ENCODE peak calls at places on chromosomes 12 and 14, in six cellular contexts. D, T, K, Z, G and F are unnamed samples.

GRCh38 chr14:94665121-94665520 is 52.9 kb downstream of the SERPINA3 start:
- ATAC-seq in D (no peak), T (no peak), K (no peak), Z (no peak), G (no peak), F (no peak)

GRCh38 chr14:52044791-52045522 is 23.9 kb downstream of the NID2 start:
- ATAC-seq in D (no peak), T (no peak), K (no peak), Z (peak), G (no peak), F (peak)

GRCh38 chr14:81192594-81192993 is 28.2 kb downstream of the GTF2A1 start:
- ATAC-seq in D (no peak), T (no peak), K (no peak), Z (no peak), G (no peak), F (no peak)

GRCh38 chr12:121610239-121611149 is 15.8 kb upstream of the ORAI1 start:
- ATAC-seq in D (no peak), T (peak), K (peak), Z (peak), G (no peak), F (peak)

GRCh38 chr12:110816761-110817160 is 30.0 kb upstream of the CCDC63 start:
- ATAC-seq in D (no peak), T (no peak), K (no peak), Z (no peak), G (no peak), F (no peak)

GRCh38 chr12:123744836-123745235 is 17.3 kb upstream of the DNAH10 start:
- ATAC-seq in D (no peak), T (peak), K (peak), Z (peak), G (no peak), F (no peak)

GRCh38 chr12:131971226-131971625 is 21.5 kb downstream of the EP400 start:
- ATAC-seq in D (no peak), T (no peak), K (no peak), Z (peak), G (no peak), F (no peak)

GRCh38 chr12:112359290-112359689 is 22.9 kb downstream of the HECTD4 start:
- ATAC-seq in D (no peak), T (no peak), K (no peak), Z (no peak), G (no peak), F (no peak)

GRCh38 chr12:57250541-57250940 is 446 bp downstream of the STAC3 start:
- ATAC-seq in D (no peak), T (no peak), K (no peak), Z (no peak), G (no peak), F (no peak)

GRCh38 chr14:88300817-88301216 is 22.3 kb downstream of the KCNK10 start:
- ATAC-seq in D (no peak), T (no peak), K (peak), Z (no peak), G (no peak), F (no peak)

GRCh38 chr12:132824053-132824452 is 4.6 kb downstream of the GOLGA3 start:
- ATAC-seq in D (no peak), T (no peak), K (no peak), Z (no peak), G (no peak), F (no peak)

GRCh38 chr12:77494306-77494705 is 336.4 kb upstream of the NAV3 start:
- ATAC-seq in D (no peak), T (no peak), K (no peak), Z (no peak), G (no peak), F (no peak)

GRCh38 chr12:68480526-68480925 is 130.2 kb upstream of the RAP1B start:
- ATAC-seq in D (peak), T (no peak), K (no peak), Z (no peak), G (no peak), F (no peak)

GRCh38 chr12:76883151-76883550 is 4.3 kb upstream of the CSRP2 start:
- ATAC-seq in D (no peak), T (peak), K (no peak), Z (no peak), G (no peak), F (no peak)

GRCh38 chr12:3493225-3494049 is 2.4 kb downstream of the PRMT8 start:
- ATAC-seq in D (no peak), T (no peak), K (no peak), Z (no peak), G (no peak), F (no peak)

GRCh38 chr12:6461401-6462233 is 8.9 kb downstream of the VAMP1 start:
- ATAC-seq in D (peak), T (no peak), K (no peak), Z (no peak), G (peak), F (peak)

GRCh38 chr14:69527635-69528034 is 43.1 kb downstream of the PLEKHD1 start:
- ATAC-seq in D (no peak), T (no peak), K (no peak), Z (no peak), G (no peak), F (no peak)

GRCh38 chr14:103259801-103260628 is 74.0 kb upstream of the EIF5 start:
- ATAC-seq in D (no peak), T (peak), K (peak), Z (peak), G (peak), F (peak)

GRCh38 chr12:42325326-42325775 is 543 bp downstream of the ZCRB1 start:
- ATAC-seq in D (no peak), T (no peak), K (no peak), Z (no peak), G (no peak), F (no peak)

GRCh38 chr12:67394600-67394999 is 125.4 kb downstream of the CAND1 start:
- ATAC-seq in D (no peak), T (peak), K (peak), Z (peak), G (peak), F (peak)

GRCh38 chr14:102907303-102907844 is 15.1 kb upstream of the AMN start:
- ATAC-seq in D (no peak), T (no peak), K (no peak), Z (no peak), G (no peak), F (no peak)

GRCh38 chr12:95131589-95132335 is 58.3 kb upstream of the NR2C1 start:
- ATAC-seq in D (no peak), T (no peak), K (no peak), Z (no peak), G (no peak), F (peak)

GRCh38 chr12:52836042-52836466 is 1.9 kb upstream of the KRT79 start:
- ATAC-seq in D (no peak), T (peak), K (no peak), Z (no peak), G (no peak), F (no peak)

GRCh38 chr12:47205532-47206449 is 126.0 kb upstream of the AMIGO2 start:
- ATAC-seq in D (no peak), T (peak), K (no peak), Z (no peak), G (no peak), F (no peak)

GRCh38 chr14:36773558-36773957 is 111.9 kb downstream of the PAX9 start:
- ATAC-seq in D (no peak), T (peak), K (no peak), Z (peak), G (no peak), F (no peak)

GRCh38 chr12:26226119-26226518 is 30.7 kb downstream of the SSPN start:
- ATAC-seq in D (no peak), T (no peak), K (no peak), Z (peak), G (no peak), F (no peak)

GRCh38 chr12:68591716-68592437 is 18.8 kb upstream of the RAP1B start:
- ATAC-seq in D (peak), T (no peak), K (no peak), Z (no peak), G (no peak), F (no peak)

GRCh38 chr14:86777950-86778602 is 1214.9 kb downstream of the GALC start:
- ATAC-seq in D (no peak), T (no peak), K (no peak), Z (no peak), G (no peak), F (no peak)

GRCh38 chr14:73700325-73700724 is 13.9 kb downstream of the PNMA1 start:
- ATAC-seq in D (peak), T (no peak), K (peak), Z (no peak), G (no peak), F (no peak)

GRCh38 chr12:57203201-57203600 is 13.4 kb upstream of the NXPH4 start:
- ATAC-seq in D (no peak), T (no peak), K (no peak), Z (no peak), G (no peak), F (no peak)

GRCh38 chr12:93879476-93880376 is 202.6 kb downstream of the CRADD start:
- ATAC-seq in D (no peak), T (no peak), K (no peak), Z (peak), G (no peak), F (no peak)

GRCh38 chr12:50862316-50862715 is 19.6 kb downstream of the TMPRSS12 start:
- ATAC-seq in D (no peak), T (peak), K (no peak), Z (peak), G (no peak), F (no peak)

GRCh38 chr12:16189849-16190248 is 87.6 kb downstream of the SLC15A5 start:
- ATAC-seq in D (no peak), T (no peak), K (peak), Z (peak), G (no peak), F (no peak)

GRCh38 chr12:98635657-98636323 is 8.8 kb downstream of the IKBIP start:
- ATAC-seq in D (peak), T (no peak), K (no peak), Z (peak), G (peak), F (no peak)

GRCh38 chr12:104886418-104887401 is 71.4 kb downstream of the SLC41A2 start:
- ATAC-seq in D (no peak), T (no peak), K (no peak), Z (no peak), G (no peak), F (no peak)

GRCh38 chr14:34222867-34223266 is 239.2 kb downstream of the SPTSSA start:
- ATAC-seq in D (no peak), T (no peak), K (no peak), Z (no peak), G (no peak), F (no peak)

GRCh38 chr14:21201732-21202462 is 46.0 kb upstream of the OR5AU1 start:
- ATAC-seq in D (no peak), T (no peak), K (peak), Z (no peak), G (no peak), F (no peak)

GRCh38 chr12:118135788-118136558 is at the start of gene PEBP1:
- ATAC-seq in D (peak), T (peak), K (peak), Z (peak), G (peak), F (peak)
- TF ChIP-seq EP300 in D (no peak), T (no peak), K (peak), Z (no peak), G (no peak), F (no peak)

GRCh38 chr12:8027856-8028255 is 4.7 kb upstream of the FOXJ2 start:
- ATAC-seq in D (no peak), T (no peak), K (no peak), Z (no peak), G (no peak), F (no peak)
- H3K27ac ChIP-seq in D (no peak), T (peak), K (no peak), Z (peak), G (no peak), F (no peak)

GRCh38 chr14:93049867-93050331 is 65.8 kb downstream of the ITPK1 start:
- ATAC-seq in D (no peak), T (no peak), K (no peak), Z (no peak), G (no peak), F (peak)

GRCh38 chr14:93048843-93049242 is 66.9 kb downstream of the ITPK1 start:
- ATAC-seq in D (no peak), T (no peak), K (no peak), Z (peak), G (no peak), F (no peak)

GRCh38 chr14:93050761-93051160 is 65.0 kb downstream of the ITPK1 start:
- ATAC-seq in D (no peak), T (no peak), K (no peak), Z (no peak), G (no peak), F (no peak)

GRCh38 chr14:93047661-93048060 is 68.1 kb downstream of the ITPK1 start:
- ATAC-seq in D (no peak), T (no peak), K (no peak), Z (no peak), G (no peak), F (peak)

DNA sequence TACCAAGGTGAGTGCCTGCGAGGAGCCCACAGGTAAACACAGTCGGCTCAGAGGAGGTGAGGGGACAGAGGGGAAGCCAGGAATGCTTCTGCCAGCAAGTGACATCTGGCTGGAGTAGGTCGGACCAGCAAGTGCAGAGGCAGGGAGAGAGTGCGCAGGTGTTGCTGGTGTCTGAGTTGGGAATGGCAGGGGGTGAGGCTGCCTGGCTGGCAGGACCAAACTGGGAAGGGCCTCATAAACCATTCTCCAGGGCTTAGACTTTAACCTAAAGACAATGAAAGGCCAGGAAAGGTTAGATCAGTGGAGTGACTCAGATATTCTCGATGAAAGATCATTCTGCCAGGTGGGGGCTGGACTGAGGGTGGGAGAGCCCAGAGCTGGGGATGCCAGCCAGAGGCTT is 66.4 kb downstream of the ITPK1 start:
- ATAC-seq in D (no peak), T (no peak), K (no peak), Z (peak), G (no peak), F (no peak)
- TF ChIP-seq EP300 in D (no peak), T (no peak), K (no peak), Z (no peak), G (no peak), F (no peak)

GRCh38 chr12:92136883-92137582 is 8.6 kb downstream of the BTG1 start:
- ATAC-seq in D (peak), T (no peak), K (peak), Z (peak), G (no peak), F (no peak)
- H3K27ac ChIP-seq in D (peak), T (no peak), K (peak), Z (peak), G (peak), F (no peak)

GRCh38 chr14:100441271-100441947 is 118.3 kb downstream of the SLC25A47 start:
- ATAC-seq in D (peak), T (peak), K (no peak), Z (no peak), G (no peak), F (no peak)

GRCh38 chr14:100439781-100440180 is 116.6 kb downstream of the SLC25A47 start:
- ATAC-seq in D (no peak), T (peak), K (no peak), Z (peak), G (no peak), F (peak)

GRCh38 chr14:100442036-100442435 is 118.9 kb downstream of the SLC25A47 start:
- ATAC-seq in D (no peak), T (no peak), K (no peak), Z (no peak), G (no peak), F (no peak)

GRCh38 chr14:100440207-100440631 is 117.1 kb downstream of the SLC25A47 start:
- ATAC-seq in D (peak), T (peak), K (peak), Z (peak), G (peak), F (peak)

GRCh38 chr14:100440758-100441203 is 117.6 kb downstream of the SLC25A47 start:
- ATAC-seq in D (no peak), T (peak), K (no peak), Z (no peak), G (no peak), F (no peak)
- TF ChIP-seq EP300 in D (no peak), T (peak), K (no peak), Z (no peak), G (no peak), F (no peak)

DNA sequence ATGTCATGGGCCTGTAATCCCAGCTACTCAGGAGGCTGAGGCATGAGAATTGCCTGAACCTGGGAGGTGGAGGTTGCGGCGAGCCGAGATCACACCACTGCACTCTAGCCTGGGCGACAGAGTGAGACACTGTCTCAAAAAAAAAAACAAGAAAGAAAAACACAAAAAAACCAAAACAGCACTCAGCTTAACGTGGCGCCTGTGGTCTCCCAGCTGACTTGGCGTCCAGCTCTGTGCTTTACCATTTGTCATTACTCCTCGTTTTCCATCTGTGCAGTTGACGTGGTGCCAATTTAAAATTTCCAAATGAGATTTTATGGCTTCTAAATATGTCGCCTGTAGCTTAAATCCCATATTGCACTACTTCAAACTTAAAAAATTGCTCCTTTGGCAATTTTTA is 2.0 kb downstream of the MGP start:
- ATAC-seq in D (no peak), T (no peak), K (no peak), Z (no peak), G (no peak), F (no peak)
- H3K27ac ChIP-seq in D (no peak), T (no peak), K (no peak), Z (no peak), G (peak), F (peak)

DNA sequence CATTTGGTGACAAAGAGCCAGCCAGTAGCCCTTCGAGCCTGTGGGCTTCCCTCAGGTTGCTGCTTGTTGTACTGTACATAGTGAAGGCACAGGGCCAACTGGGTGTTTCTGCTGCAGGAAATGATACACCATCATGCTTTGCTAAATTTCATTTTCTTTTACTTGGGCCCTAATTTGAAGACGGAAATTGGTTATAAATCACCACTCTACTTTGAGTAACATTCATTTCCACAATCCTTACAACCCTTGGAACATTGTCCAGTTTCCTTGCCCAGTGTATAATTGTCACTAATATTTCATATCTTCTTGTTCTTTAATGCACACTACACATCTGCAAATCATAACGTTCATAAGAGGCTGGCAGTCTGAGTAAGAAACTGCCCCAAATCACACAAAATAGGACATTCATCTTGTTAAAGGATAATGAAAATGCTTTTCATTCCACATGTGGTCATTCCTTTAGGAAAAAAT is 30.2 kb downstream of the MSRB3 start:
- ATAC-seq in D (peak), T (no peak), K (no peak), Z (no peak), G (no peak), F (no peak)
- TF ChIP-seq EP300 in D (no peak), T (no peak), K (no peak), Z (no peak), G (no peak), F (no peak)

DNA sequence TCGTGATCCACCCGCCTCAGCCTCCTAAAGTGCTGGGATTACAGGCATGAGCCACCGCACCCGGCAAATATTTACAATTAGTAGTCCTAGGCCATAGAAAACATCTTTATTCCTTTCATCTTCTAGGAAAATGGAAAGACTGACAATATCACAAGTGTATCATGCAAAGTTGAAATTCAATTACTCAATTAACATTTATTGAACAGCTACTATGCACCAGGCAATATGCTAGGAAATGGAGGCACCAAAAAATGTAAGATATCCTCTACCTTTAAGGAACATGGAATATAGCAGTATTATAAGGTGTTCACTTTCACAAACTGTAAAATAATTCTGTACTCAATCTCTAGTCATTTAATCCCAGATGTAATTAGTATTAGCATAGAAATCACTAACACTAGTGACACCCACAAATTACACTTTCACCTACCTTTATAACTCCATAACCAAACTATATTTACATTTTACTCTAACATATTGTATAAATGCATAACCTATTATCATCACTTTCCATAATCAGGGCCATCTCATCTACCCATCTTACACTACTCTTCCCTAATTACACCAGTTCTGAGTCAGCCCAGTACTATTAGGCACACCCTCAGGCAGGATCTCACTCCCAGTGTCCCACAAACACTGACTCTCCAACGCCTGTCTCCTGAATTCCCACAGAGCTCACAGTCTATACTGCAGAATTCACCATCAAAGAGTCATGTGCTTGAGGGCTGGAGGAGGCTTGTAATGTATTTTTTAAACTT is 10.4 kb downstream of the CORO1C start:
- ATAC-seq in D (no peak), T (peak), K (peak), Z (peak), G (no peak), F (peak)
- H3K27ac ChIP-seq in D (no peak), T (peak), K (no peak), Z (peak), G (peak), F (peak)